ENCODE peak calls at places on chromosomes 1 and 21, in four cellular contexts. One of them, this sample, is unnamed.

GRCh38 chr1:175268720-175269119 is 76.1 kb upstream of the KIAA0040 start:
- DNase-seq in WTC11: no peak
- DNase-seq in fibroblast of mammary gland: peak
- DNase-seq in T-cell: no peak
- DNase-seq in this sample: no peak

GRCh38 chr1:3052501-3052900 is 16.5 kb upstream of the PRDM16 start:
- DNase-seq in WTC11: no peak
- DNase-seq in fibroblast of mammary gland: no peak
- DNase-seq in T-cell: no peak
- DNase-seq in this sample: no peak

GRCh38 chr1:149936992-149937705 is 470 bp upstream of the MTMR11 start:
- DNase-seq in WTC11: no peak
- DNase-seq in fibroblast of mammary gland: peak
- DNase-seq in T-cell: no peak
- DNase-seq in this sample: peak

GRCh38 chr1:148389027-148389339 is 94.1 kb downstream of the PPIAL4G start:
- DNase-seq in WTC11: no peak
- DNase-seq in fibroblast of mammary gland: no peak
- DNase-seq in T-cell: no peak
- DNase-seq in this sample: no peak

GRCh38 chr1:150609726-150610125 is 19.7 kb downstream of the ENSA start:
- DNase-seq in WTC11: no peak
- DNase-seq in fibroblast of mammary gland: peak
- DNase-seq in T-cell: no peak
- DNase-seq in this sample: no peak

GRCh38 chr1:117398957-117399356 is 31.7 kb downstream of the MAN1A2 start:
- DNase-seq in WTC11: no peak
- DNase-seq in fibroblast of mammary gland: no peak
- DNase-seq in T-cell: no peak
- DNase-seq in this sample: no peak

GRCh38 chr1:205930698-205931330 is 12.4 kb downstream of the SLC26A9 start:
- DNase-seq in WTC11: no peak
- DNase-seq in fibroblast of mammary gland: peak
- DNase-seq in T-cell: no peak
- DNase-seq in this sample: no peak

GRCh38 chr1:31479801-31480200 is 66.8 kb downstream of the SERINC2 start:
- DNase-seq in WTC11: no peak
- DNase-seq in fibroblast of mammary gland: peak
- DNase-seq in T-cell: no peak
- DNase-seq in this sample: no peak

GRCh38 chr21:42060166-42060565 is 11.0 kb upstream of the UMODL1 start:
- DNase-seq in WTC11: no peak
- DNase-seq in fibroblast of mammary gland: no peak
- DNase-seq in T-cell: no peak
- DNase-seq in this sample: no peak

GRCh38 chr1:109782514-109782913 is 18.8 kb upstream of the EPS8L3 start:
- DNase-seq in WTC11: peak
- DNase-seq in fibroblast of mammary gland: no peak
- DNase-seq in T-cell: no peak
- DNase-seq in this sample: no peak

GRCh38 chr1:235650341-235651169 is 971 bp upstream of the GNG4 start:
- DNase-seq in WTC11: peak
- DNase-seq in fibroblast of mammary gland: peak
- DNase-seq in T-cell: no peak
- DNase-seq in this sample: no peak

GRCh38 chr1:31912087-31912780 is 25.9 kb downstream of the PTP4A2 start:
- DNase-seq in WTC11: no peak
- DNase-seq in fibroblast of mammary gland: no peak
- DNase-seq in T-cell: no peak
- DNase-seq in this sample: no peak

GRCh38 chr1:184823080-184823479 is 68.4 kb upstream of the EDEM3 start:
- DNase-seq in WTC11: no peak
- DNase-seq in fibroblast of mammary gland: no peak
- DNase-seq in T-cell: no peak
- DNase-seq in this sample: peak

GRCh38 chr1:237873487-237873927 is 17.2 kb downstream of the ZP4 start:
- DNase-seq in WTC11: peak
- DNase-seq in fibroblast of mammary gland: peak
- DNase-seq in T-cell: no peak
- DNase-seq in this sample: no peak

GRCh38 chr1:159854101-159854692 is 8.3 kb downstream of the VSIG8 start:
- DNase-seq in WTC11: peak
- DNase-seq in fibroblast of mammary gland: peak
- DNase-seq in T-cell: no peak
- DNase-seq in this sample: no peak